ENCODE peak calls at places on chromosomes 7 and 10, in four cellular contexts. O is stomach, E is ovary, W is heart right ventricle. Q is an unnamed sample.

GRCh38 chr10:35336084-35336831 is at the start of gene CCNY:
- DNase-seq in E (peak), O (peak), W (peak), Q (peak)

GRCh38 chr10:1650542-1651279 is 86.6 kb downstream of the ADARB2 start:
- DNase-seq in O (no peak), W (no peak), E (no peak), Q (no peak)

GRCh38 chr7:142808802-142809583 is 38.2 kb downstream of the PRSS2 start:
- DNase-seq in W (no peak), E (no peak), O (peak), Q (peak)

GRCh38 chr10:28282341-28282740 is 20.5 kb downstream of the MPP7 start:
- DNase-seq in O (no peak), E (no peak), W (no peak), Q (no peak)

GRCh38 chr7:155402941-155403340 is 55.0 kb upstream of the EN2 start:
- DNase-seq in O (no peak), W (no peak), E (no peak), Q (no peak)

GRCh38 chr10:35127289-35127891 is 744 bp downstream of the CREM start:
- DNase-seq in W (peak), O (peak), E (peak), Q (peak)

GRCh38 chr10:85642421-85643170 is 724.0 kb downstream of the GRID1 start:
- DNase-seq in E (no peak), O (no peak), W (no peak), Q (no peak)

GRCh38 chr10:42952358-42952757 is 124.5 kb upstream of the RET start:
- DNase-seq in O (peak), E (peak), W (peak), Q (peak)

GRCh38 chr10:127873901-127874470 is 18.8 kb downstream of the CLRN3 start:
- DNase-seq in W (no peak), E (no peak), O (no peak), Q (no peak)

GRCh38 chr10:122307669-122308486 is 36.8 kb downstream of the BTBD16 start:
- DNase-seq in E (peak), W (peak), O (no peak), Q (peak)

GRCh38 chr10:84308021-84308420 is 20.4 kb upstream of the CCSER2 start:
- DNase-seq in E (no peak), O (no peak), W (no peak), Q (no peak)

GRCh38 chr10:3467052-3467906 is 294.7 kb upstream of the PITRM1 start:
- DNase-seq in O (peak), E (peak), W (peak), Q (peak)

DNA sequence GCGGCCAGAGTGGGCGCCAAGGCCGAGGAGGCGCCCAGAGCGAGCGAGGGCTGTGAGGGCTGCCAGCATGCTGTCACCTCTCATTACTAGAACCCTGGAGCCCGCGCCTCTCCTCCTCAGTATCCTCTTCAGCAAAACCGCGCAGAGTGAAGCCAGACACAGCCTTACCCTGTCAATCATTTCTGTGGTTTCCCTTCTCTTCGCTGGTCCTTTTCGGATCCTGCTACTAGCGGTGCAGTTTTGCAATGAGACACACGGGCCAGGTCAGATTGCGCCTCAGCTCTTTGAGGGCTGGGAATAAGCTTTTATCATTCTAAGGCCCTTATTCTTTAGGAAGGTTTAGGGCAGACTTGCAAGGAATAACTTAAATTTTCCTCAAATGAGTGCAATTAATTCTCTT is 55.5 kb upstream of the FAM171A1 start:
- DNase-seq in O (no peak), E (no peak), W (no peak), Q (no peak)
- H3K27ac ChIP-seq in O (no peak), E (no peak), W (no peak), Q (no peak)

DNA sequence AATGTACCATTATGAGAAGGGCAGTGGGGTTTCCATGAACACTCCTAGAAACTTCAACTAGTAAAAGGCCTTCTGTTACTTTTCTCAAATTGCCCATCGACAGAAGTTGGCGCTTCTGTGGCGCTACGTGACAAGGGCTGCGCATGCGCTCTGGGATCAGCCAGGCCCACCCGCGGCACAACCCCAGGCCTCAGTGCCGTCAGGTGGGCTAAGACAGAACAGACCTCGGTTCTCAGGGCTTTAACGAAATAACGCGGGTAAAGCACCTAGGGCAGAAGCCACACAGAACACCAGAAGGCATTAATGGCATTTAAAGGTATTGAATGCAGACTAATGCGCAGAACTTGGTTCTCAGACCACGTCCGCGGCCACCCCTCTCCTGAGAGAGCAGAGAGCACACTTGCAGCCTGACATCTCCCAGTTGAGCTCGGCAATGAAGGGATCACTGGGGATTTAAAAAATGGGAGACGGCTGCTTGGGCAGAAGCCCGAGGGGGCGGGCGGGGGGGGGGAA is 67.6 kb upstream of the CTNNA3 start:
- DNase-seq in W (peak), E (peak), O (peak), Q (peak)
- H3K27ac ChIP-seq in W (peak), E (peak), O (peak), Q (peak)

DNA sequence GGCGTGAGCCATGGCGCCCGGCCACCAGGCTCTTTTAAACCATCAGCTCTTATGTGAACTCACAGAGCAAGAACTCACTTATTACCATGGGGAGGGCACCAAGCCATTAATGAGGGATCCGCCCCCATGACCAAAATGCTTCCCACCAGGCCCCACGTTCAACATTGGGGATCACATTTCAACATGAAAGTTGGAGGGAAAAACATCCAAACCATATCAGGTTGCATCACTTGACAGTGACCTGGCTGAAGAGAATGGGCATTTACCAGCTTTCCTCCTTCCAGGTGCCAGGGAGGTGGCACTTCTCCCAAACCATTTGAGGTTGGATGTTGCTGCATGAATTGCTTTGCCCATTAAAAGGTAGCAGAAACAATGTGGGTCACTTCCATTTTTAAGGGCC is 115.6 kb upstream of the TNS3 start:
- DNase-seq in E (no peak), W (no peak), O (no peak), Q (no peak)
- H3K27ac ChIP-seq in E (no peak), W (no peak), O (no peak), Q (no peak)

GRCh38 chr7:28793383-28793782 is 164.7 kb downstream of the TRIL start:
- DNase-seq in O (no peak), E (no peak), W (no peak), Q (no peak)
- H3K27ac ChIP-seq in O (no peak), E (no peak), W (no peak), Q (no peak)

GRCh38 chr10:88980247-88980646 is 10.4 kb upstream of the FAS start:
- DNase-seq in O (no peak), E (no peak), W (no peak), Q (no peak)
- H3K27ac ChIP-seq in O (peak), E (peak), W (no peak), Q (no peak)

GRCh38 chr10:133246236-133246626 is 8.6 kb downstream of the VENTX start:
- DNase-seq in W (no peak), E (no peak), O (no peak), Q (no peak)

GRCh38 chr10:133245439-133246235 is 8.0 kb downstream of the VENTX start:
- DNase-seq in E (peak), W (no peak), O (peak), Q (no peak)

GRCh38 chr10:133248334-133248715 is 10.7 kb downstream of the VENTX start:
- DNase-seq in O (no peak), W (no peak), E (no peak), Q (no peak)

GRCh38 chr10:133249094-133249780 is 11.6 kb downstream of the VENTX start:
- DNase-seq in O (no peak), E (no peak), W (no peak), Q (no peak)

GRCh38 chr10:133247681-133248333 is 10.2 kb downstream of the VENTX start:
- DNase-seq in O (no peak), W (no peak), E (peak), Q (no peak)
- H3K27ac ChIP-seq in O (no peak), W (no peak), E (peak), Q (no peak)

DNA sequence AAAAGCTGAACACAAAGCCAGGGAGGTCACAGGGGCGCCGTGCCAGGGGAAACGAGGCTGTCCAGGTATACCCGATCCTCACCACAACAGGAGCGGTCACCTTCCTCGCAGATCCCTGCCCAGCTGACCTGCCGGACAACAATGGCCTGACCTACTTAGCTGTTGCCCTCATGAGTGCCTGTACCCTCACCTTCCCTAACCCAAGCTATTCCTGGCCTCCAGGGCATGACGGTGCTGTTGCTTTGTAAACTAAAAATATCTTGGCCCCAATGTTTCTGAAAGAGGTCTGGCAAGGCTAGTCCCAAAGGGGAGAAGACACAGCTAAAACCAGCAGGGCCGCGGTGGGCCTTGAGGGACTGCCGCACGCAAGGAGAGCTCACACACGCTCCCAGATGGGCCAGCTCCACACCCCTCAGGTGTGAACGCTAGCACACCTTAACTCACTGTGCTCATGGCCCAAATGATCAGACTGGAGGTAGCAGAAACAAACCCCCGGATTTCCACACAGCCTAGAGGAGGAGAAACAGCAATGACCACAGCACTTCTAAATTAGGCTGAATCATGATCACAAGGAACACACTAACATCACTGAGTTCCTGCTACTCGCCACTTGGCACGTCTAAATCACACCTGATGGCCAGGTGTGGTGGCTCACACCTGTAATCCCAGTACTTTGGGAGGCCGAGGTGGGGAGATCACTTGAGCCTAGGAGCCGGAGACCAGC is 66.3 kb upstream of the CYTH3 start:
- DNase-seq in O (peak), W (peak), E (no peak), Q (no peak)
- H3K27ac ChIP-seq in O (peak), W (peak), E (no peak), Q (no peak)

GRCh38 chr10:101588879-101589278 is 758 bp downstream of the DPCD start:
- DNase-seq in E (no peak), W (no peak), O (no peak), Q (no peak)

GRCh38 chr10:101585841-101586240 is 2.2 kb downstream of the POLL start:
- DNase-seq in E (no peak), O (no peak), W (no peak), Q (no peak)

DNA sequence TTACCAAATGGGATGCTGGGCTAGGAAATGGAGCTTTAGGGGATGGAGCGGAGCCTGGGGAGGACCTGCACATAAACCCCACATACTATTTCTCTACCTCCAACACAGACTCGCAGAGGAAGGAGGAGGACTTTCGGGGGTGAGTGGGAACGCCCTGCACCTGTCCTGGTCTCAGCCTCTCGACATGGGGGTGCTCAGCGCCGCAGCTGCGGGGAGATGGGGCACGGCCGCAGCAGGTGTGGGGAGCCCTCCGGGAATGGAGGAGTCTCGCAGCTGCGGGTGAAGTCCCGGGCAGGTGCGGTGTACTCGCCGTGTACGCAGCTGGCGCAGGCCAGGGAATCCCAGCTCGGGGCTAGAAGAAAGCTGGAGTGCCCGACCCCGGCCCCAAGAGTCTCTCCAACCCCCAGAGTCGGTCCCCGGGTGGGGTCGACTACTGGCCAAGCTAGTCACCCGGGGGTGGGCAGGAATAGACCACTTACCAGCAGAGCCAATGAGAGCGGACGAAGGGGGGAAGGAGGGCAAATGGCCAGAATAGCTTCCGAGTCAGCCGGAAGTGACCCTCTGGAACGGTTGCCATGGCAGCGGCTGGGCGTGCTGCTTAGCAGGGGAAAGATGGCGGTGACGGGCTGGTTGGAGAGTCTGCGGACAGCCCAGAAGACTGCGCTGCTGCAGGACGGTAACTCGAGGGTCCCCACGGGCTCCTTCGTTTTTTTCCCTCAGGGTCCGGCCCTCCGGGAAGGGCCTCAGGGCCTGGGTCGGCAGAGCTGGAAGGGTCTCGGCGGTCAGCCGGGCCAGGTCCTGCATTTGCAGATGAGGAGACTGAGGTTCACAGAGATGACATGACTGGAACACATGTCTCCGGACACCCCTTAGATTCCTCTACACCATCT is at the start of the genes DPCD and POLL:
- DNase-seq in O (peak), W (peak), E (peak), Q (peak)
- H3K27ac ChIP-seq in O (peak), W (no peak), E (no peak), Q (peak)

DNA sequence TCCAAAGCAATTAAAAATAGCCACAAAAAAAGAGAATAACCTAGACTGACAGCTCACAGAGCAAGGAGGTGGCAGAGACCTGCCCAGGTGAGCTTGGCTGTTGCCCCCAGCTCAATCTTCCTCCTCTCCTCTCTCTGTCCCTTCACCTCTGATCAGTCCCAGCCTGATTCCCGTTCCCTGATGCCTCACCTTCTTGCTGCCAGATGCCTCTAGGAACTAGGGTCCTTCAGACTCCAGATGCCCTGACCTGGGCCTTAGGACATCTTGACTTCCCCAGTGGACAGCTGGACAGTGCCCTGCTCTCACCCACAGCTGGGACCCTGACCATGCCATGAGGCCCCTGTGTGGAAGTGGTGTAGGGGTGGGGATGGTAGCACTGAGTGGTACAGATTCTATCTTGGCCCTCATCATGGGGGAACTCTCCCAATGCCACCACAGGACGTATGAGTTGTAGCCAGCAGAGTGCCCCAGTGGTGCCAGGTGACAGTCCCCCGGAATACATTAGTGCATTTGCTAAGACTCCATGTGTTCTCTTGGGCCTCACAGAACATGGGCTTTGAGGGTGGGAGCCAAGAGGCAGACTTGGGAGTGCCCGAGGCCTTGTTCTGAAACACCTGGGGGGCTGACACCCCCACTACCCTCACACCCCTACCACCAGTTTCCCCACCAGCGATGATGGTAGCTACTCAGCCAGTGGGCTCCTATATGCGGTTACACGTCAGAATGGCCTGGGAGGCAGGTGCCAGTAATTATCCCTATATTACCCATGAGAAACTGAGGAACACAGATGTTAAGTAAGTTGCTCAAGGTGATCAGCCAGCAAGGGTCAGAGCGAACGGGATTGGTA is 2.0 kb downstream of the DEPP1 start:
- DNase-seq in O (no peak), E (peak), W (no peak), Q (peak)
- H3K27ac ChIP-seq in O (peak), E (peak), W (peak), Q (peak)

Q was measured in body of pancreas.